ENCODE peak calls at places on chromosome 10, in eight cellular contexts. R is substantia nigra; Y is PC-9; U is stimulated activated CD8-positive, alpha-beta memory T cell treated with anti-CD3 and anti-CD28 coated beads, Interleukin-7, amount 100 ng/mL, for 1 hour; D is AG04450; B is fibroblast of lung; T is lower lobe of right lung; N is activated naive CD4-positive, alpha-beta T cell. E is an unnamed sample.

GRCh38 chr10:51542863-51543262 is 156.5 kb downstream of the CSTF2T start:
- DNase-seq in R (no peak), Y (no peak), U (no peak), D (no peak), B (no peak), T (no peak), N (no peak), E (no peak)

GRCh38 chr10:23439452-23439919 is 611 bp downstream of the OTUD1 start:
- DNase-seq in R (no peak), Y (no peak), U (no peak), D (no peak), B (no peak), T (no peak), N (no peak), E (no peak)

GRCh38 chr10:119208553-119208940 is 1.2 kb downstream of the GRK5 start:
- DNase-seq in R (no peak), Y (no peak), U (no peak), D (no peak), B (no peak), T (no peak), N (no peak), E (no peak)

GRCh38 chr10:17228081-17229015 is at the start of gene VIM:
- DNase-seq in R (peak), Y (peak), U (peak), D (peak), B (peak), T (peak), N (peak), E (peak)

GRCh38 chr10:125080984-125081383 is 79.4 kb downstream of the CTBP2 start:
- DNase-seq in R (no peak), Y (no peak), U (no peak), D (no peak), B (no peak), T (no peak), N (no peak), E (no peak)

GRCh38 chr10:114869500-114869899 is 47.9 kb downstream of the FHIP2A start:
- DNase-seq in R (no peak), Y (no peak), U (no peak), D (no peak), B (peak), T (no peak), N (no peak), E (no peak)

GRCh38 chr10:7206407-7207127 is 204.3 kb downstream of the SFMBT2 start:
- DNase-seq in R (no peak), Y (no peak), U (no peak), D (no peak), B (no peak), T (no peak), N (no peak), E (no peak)

GRCh38 chr10:94622666-94623205 is 60.8 kb upstream of the CYP2C18 start:
- DNase-seq in R (no peak), Y (no peak), U (no peak), D (no peak), B (no peak), T (no peak), N (no peak), E (no peak)

GRCh38 chr10:30013684-30014246 is 45.6 kb downstream of the JCAD start:
- DNase-seq in R (no peak), Y (no peak), U (no peak), D (no peak), B (no peak), T (no peak), N (no peak), E (no peak)

GRCh38 chr10:130135676-130136213 is 446 bp upstream of the GLRX3 start:
- DNase-seq in R (no peak), Y (no peak), U (no peak), D (no peak), B (no peak), T (no peak), N (no peak), E (no peak)

GRCh38 chr10:128178319-128178937 is 52.2 kb upstream of the MKI67 start:
- DNase-seq in R (no peak), Y (peak), U (peak), D (no peak), B (peak), T (no peak), N (peak), E (no peak)

GRCh38 chr10:80893256-80893655 is 355.6 kb downstream of the SH2D4B start:
- DNase-seq in R (no peak), Y (no peak), U (no peak), D (no peak), B (no peak), T (no peak), N (no peak), E (no peak)

GRCh38 chr10:75864717-75865116 is 433.3 kb downstream of the LRMDA start:
- DNase-seq in R (no peak), Y (no peak), U (no peak), D (no peak), B (no peak), T (no peak), N (no peak), E (no peak)

GRCh38 chr10:43683451-43684197 is 34.9 kb upstream of the ZNF32 start:
- DNase-seq in R (no peak), Y (peak), U (no peak), D (no peak), B (no peak), T (no peak), N (peak), E (no peak)

GRCh38 chr10:97007417-97007816 is 175.3 kb downstream of the LCOR start:
- DNase-seq in R (no peak), Y (no peak), U (no peak), D (no peak), B (no peak), T (no peak), N (no peak), E (no peak)

GRCh38 chr10:127928021-127928806 is 21.3 kb downstream of the PTPRE start:
- DNase-seq in R (no peak), Y (no peak), U (no peak), D (no peak), B (peak), T (no peak), N (no peak), E (no peak)

GRCh38 chr10:34581871-34582532 is 233.1 kb downstream of the PARD3 start:
- DNase-seq in R (no peak), Y (no peak), U (no peak), D (no peak), B (peak), T (no peak), N (no peak), E (peak)

GRCh38 chr10:117239031-117239430 is 1.9 kb upstream of the SLC18A2 start:
- DNase-seq in R (no peak), Y (no peak), U (no peak), D (no peak), B (no peak), T (no peak), N (no peak), E (no peak)

GRCh38 chr10:132780356-132780755 is 5.6 kb downstream of the NKX6-2 start:
- DNase-seq in R (no peak), Y (no peak), U (no peak), D (no peak), B (no peak), T (no peak), N (no peak), E (no peak)

GRCh38 chr10:78920011-78920410 is 148.8 kb upstream of the ZMIZ1 start:
- DNase-seq in R (no peak), Y (no peak), U (no peak), D (no peak), B (no peak), T (no peak), N (no peak), E (no peak)

GRCh38 chr10:129952771-129953489 is 11.1 kb downstream of the EBF3 start:
- DNase-seq in R (no peak), Y (no peak), U (no peak), D (no peak), B (no peak), T (no peak), N (no peak), E (no peak)